ENCODE peak calls at places on chromosomes 6 and 20, in five cellular contexts. B is BE2C, T is testis, J is cardiac muscle cell, Q is tibial artery. D is an unnamed sample.

GRCh38 chr6:149130093-149130872 is 187.2 kb upstream of the TAB2 start:
- DNase-seq in B (no peak), T (no peak), J (peak; percentile 40), Q (no peak), D (peak; percentile 22)

GRCh38 chr20:21141825-21142224 is 15.9 kb downstream of the KIZ start:
- DNase-seq in B (no peak), T (no peak), J (no peak), Q (no peak), D (no peak)

GRCh38 chr6:30411515-30412207 is 66.7 kb downstream of the RPP21 start:
- DNase-seq in B (peak; percentile 71), T (peak; percentile 71), J (peak; percentile 57), Q (no peak), D (peak; percentile 56)

GRCh38 chr6:111668410-111668809 is 62.7 kb upstream of the TRAF3IP2 start:
- DNase-seq in B (no peak), T (no peak), J (no peak), Q (peak; percentile 42), D (no peak)

GRCh38 chr20:63566395-63567131 is 7.5 kb downstream of the HELZ2 start:
- DNase-seq in B (no peak), T (no peak), J (no peak), Q (no peak), D (no peak)

GRCh38 chr6:97774973-97775372 is 492.0 kb upstream of the MMS22L start:
- DNase-seq in B (no peak), T (no peak), J (no peak), Q (no peak), D (no peak)

GRCh38 chr6:105445461-105445860 is 42.6 kb upstream of the PREP start:
- DNase-seq in B (no peak), T (no peak), J (no peak), Q (no peak), D (no peak)

GRCh38 chr20:4820833-4821518 is 99.3 kb downstream of the PRND start:
- DNase-seq in B (no peak), T (peak; percentile 81), J (no peak), Q (peak; percentile 63), D (peak; percentile 64)

GRCh38 chr6:136463796-136464542 is 86.3 kb downstream of the MAP7 start:
- DNase-seq in B (no peak), T (no peak), J (no peak), Q (no peak), D (no peak)

GRCh38 chr6:167817729-167818128 is 9.0 kb upstream of the AFDN start:
- DNase-seq in B (no peak), T (no peak), J (no peak), Q (no peak), D (no peak)

GRCh38 chr6:11685411-11686093 is 93.1 kb downstream of the ADTRP start:
- DNase-seq in B (no peak), T (no peak), J (no peak), Q (no peak), D (peak; percentile 92)

GRCh38 chr6:110357696-110358535 is at the start of gene METTL24:
- DNase-seq in B (peak; percentile 33), T (peak; percentile 24), J (peak; percentile 56), Q (peak; percentile 66), D (no peak)

GRCh38 chr20:35311409-35311808 is 19.2 kb upstream of the FAM83C start:
- DNase-seq in B (no peak), T (no peak), J (no peak), Q (no peak), D (peak; percentile 77)

GRCh38 chr6:152636675-152637421 is at the start of gene SYNE1:
- DNase-seq in B (peak; percentile 37), T (peak; percentile 47), J (peak; percentile 66), Q (peak; percentile 65), D (no peak)

GRCh38 chr6:166489301-166490155 is 97.0 kb downstream of the RAMACL start:
- DNase-seq in B (no peak), T (no peak), J (no peak), Q (peak; percentile 60), D (no peak)

GRCh38 chr6:130947464-130947863 is 115.6 kb downstream of the EPB41L2 start:
- DNase-seq in B (no peak), T (no peak), J (no peak), Q (no peak), D (no peak)

GRCh38 chr6:1724124-1724523 is 114.4 kb downstream of the FOXC1 start:
- DNase-seq in B (no peak), T (no peak), J (no peak), Q (no peak), D (peak; percentile 58)

GRCh38 chr6:122360809-122361208 is 38.6 kb upstream of the HSF2 start:
- DNase-seq in B (no peak), T (no peak), J (no peak), Q (no peak), D (no peak)

GRCh38 chr6:122365775-122366403 is 33.6 kb upstream of the HSF2 start:
- DNase-seq in B (no peak), T (no peak), J (no peak), Q (no peak), D (peak; percentile 50)

GRCh38 chr6:122364084-122364483 is 35.4 kb upstream of the HSF2 start:
- DNase-seq in B (no peak), T (no peak), J (no peak), Q (no peak), D (no peak)

GRCh38 chr6:122361314-122361979 is 38.0 kb upstream of the HSF2 start:
- DNase-seq in B (no peak), T (no peak), J (no peak), Q (no peak), D (no peak)
- TF ChIP-seq CTCF in B (no peak), T (no peak), J (no peak), Q (no peak), D (no peak)

GRCh38 chr6:44309631-44310030 is 3.5 kb downstream of the AARS2 start:
- DNase-seq in B (no peak), T (no peak), J (no peak), Q (no peak), D (no peak)
- H3K36me3 ChIP-seq in B (peaks cover 69% of the 10 kb centered on the region), T (no peaks in the 10 kb centered on the region), J (peaks cover 24% of the 10 kb centered on the region), Q (peaks cover 73% of the 10 kb centered on the region), D (peaks cover 32% of the 10 kb centered on the region)

DNA sequence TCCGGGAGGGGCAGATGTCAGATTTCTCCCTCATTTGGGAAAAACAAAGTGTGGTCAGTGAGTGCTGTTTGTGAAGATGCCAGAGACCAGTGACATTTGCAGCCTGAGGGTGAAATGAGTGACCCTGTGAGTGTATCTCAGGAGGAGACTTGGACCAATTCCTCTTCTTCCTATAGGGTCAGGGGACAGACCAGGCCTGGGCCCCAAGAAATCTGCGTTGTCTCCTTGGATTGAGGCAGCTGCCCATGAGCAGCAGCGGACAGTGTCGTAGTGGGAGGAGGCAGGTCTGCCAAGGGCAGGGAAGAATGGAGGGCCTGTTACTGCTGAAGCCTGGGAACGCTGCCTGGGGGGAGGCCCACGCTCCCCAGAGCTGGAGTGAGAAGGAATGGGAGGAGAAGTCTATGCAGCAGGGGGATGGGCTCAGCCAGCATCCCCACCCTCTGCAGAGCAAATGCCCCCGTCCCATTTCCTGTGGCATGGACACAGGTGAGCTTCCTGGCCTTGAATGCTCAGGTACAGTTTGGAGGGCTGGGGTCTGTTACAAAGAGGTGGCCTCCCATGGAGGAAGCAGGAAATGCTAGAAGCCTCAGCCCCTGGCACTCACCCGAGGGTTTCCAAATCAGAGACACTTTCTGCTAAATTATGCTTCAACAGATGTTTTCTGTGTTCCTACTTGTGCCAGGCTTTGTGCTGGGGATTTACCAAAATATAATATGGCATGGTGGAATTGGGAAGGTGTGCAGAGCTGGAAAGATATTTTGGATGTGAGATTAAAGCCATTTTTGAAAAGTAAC is 29.8 kb downstream of the DAAM2 start:
- DNase-seq in B (no peak), T (peak; percentile 86), J (no peak), Q (no peak), D (no peak)
- H3K4me3 ChIP-seq in B (no peak overlapping the region), T (no peak overlapping the region), J (no peak overlapping the region), Q (peak overlapping the region; percentile 0), D (no peak overlapping the region)

GRCh38 chr20:25399038-25399430 is 8.4 kb upstream of the ABHD12 start:
- DNase-seq in B (peak; percentile 30), T (peak; percentile 50), J (peak; percentile 76), Q (no peak), D (peak; percentile 72)
- TF ChIP-seq CTCF in B (peak; percentile 68), T (no peak), J (peak; percentile 56), Q (peak; percentile 58), D (peak; percentile 52)